ENCODE peak calls at places on chromosomes 12 and 14, in five cellular contexts. One of them, this sample, is unnamed.
A peak's percentile ranks its signal among the peaks of the same experiment; 100 is the strongest.

GRCh38 chr12:54161481-54162437 is 27.0 kb downstream of the SMUG1 start:
- DNase-seq in brain microvascular endothelial cell: no peak
- DNase-seq in astrocyte: no peak
- DNase-seq in AG10803: no peak
- DNase-seq in kidney epithelial cell: no peak
- DNase-seq in this sample: no peak

GRCh38 chr14:65237956-65238355 is 135.6 kb upstream of the MAX start:
- DNase-seq in brain microvascular endothelial cell: no peak
- DNase-seq in astrocyte: no peak
- DNase-seq in AG10803: no peak
- DNase-seq in kidney epithelial cell: no peak
- DNase-seq in this sample: no peak

GRCh38 chr12:123908884-123909807 is 63.5 kb downstream of the CCDC92 start:
- DNase-seq in brain microvascular endothelial cell: no peak
- DNase-seq in astrocyte: no peak
- DNase-seq in AG10803: no peak
- DNase-seq in kidney epithelial cell: no peak
- DNase-seq in this sample: no peak

GRCh38 chr14:24461336-24461735 is 18.8 kb upstream of the SDR39U1 start:
- DNase-seq in brain microvascular endothelial cell: no peak
- DNase-seq in astrocyte: no peak
- DNase-seq in AG10803: no peak
- DNase-seq in kidney epithelial cell: no peak
- DNase-seq in this sample: no peak

GRCh38 chr12:112488257-112488926 is 69.6 kb downstream of the PTPN11 start:
- DNase-seq in brain microvascular endothelial cell: no peak
- DNase-seq in astrocyte: no peak
- DNase-seq in AG10803: no peak
- DNase-seq in kidney epithelial cell: no peak
- DNase-seq in this sample: no peak

GRCh38 chr12:130829391-130830245 is 9.4 kb downstream of the STX2 start:
- DNase-seq in brain microvascular endothelial cell: no peak
- DNase-seq in astrocyte: no peak
- DNase-seq in AG10803: no peak
- DNase-seq in kidney epithelial cell: no peak
- DNase-seq in this sample: no peak

GRCh38 chr12:44247588-44247987 is 411.7 kb downstream of the TMEM117 start:
- DNase-seq in brain microvascular endothelial cell: no peak
- DNase-seq in astrocyte: no peak
- DNase-seq in AG10803: no peak
- DNase-seq in kidney epithelial cell: no peak
- DNase-seq in this sample: no peak

GRCh38 chr12:117089463-117089862 is 9.8 kb downstream of the TESC start:
- DNase-seq in brain microvascular endothelial cell: no peak
- DNase-seq in astrocyte: no peak
- DNase-seq in AG10803: no peak
- DNase-seq in kidney epithelial cell: no peak
- DNase-seq in this sample: no peak

GRCh38 chr14:20400965-20401593 is 12.2 kb downstream of the TEP1 start:
- DNase-seq in brain microvascular endothelial cell: no peak
- DNase-seq in astrocyte: peak; percentile 7
- DNase-seq in AG10803: no peak
- DNase-seq in kidney epithelial cell: peak; percentile 67
- DNase-seq in this sample: no peak

GRCh38 chr14:104246401-104247335 is 108.3 kb downstream of the KIF26A start:
- DNase-seq in brain microvascular endothelial cell: no peak
- DNase-seq in astrocyte: no peak
- DNase-seq in AG10803: no peak
- DNase-seq in kidney epithelial cell: no peak
- DNase-seq in this sample: no peak

GRCh38 chr12:45532113-45532512 is 197.4 kb upstream of the ARID2 start:
- DNase-seq in brain microvascular endothelial cell: no peak
- DNase-seq in astrocyte: no peak
- DNase-seq in AG10803: no peak
- DNase-seq in kidney epithelial cell: no peak
- DNase-seq in this sample: no peak

GRCh38 chr14:84131924-84132323 is 1398.0 kb upstream of the FLRT2 start:
- DNase-seq in brain microvascular endothelial cell: no peak
- DNase-seq in astrocyte: no peak
- DNase-seq in AG10803: no peak
- DNase-seq in kidney epithelial cell: no peak
- DNase-seq in this sample: no peak

GRCh38 chr12:106724934-106725333 is 49.5 kb upstream of the RIC8B start:
- DNase-seq in brain microvascular endothelial cell: no peak
- DNase-seq in astrocyte: no peak
- DNase-seq in AG10803: no peak
- DNase-seq in kidney epithelial cell: no peak
- DNase-seq in this sample: no peak

GRCh38 chr12:113347-113746 is 46.8 kb downstream of the IQSEC3 start:
- DNase-seq in brain microvascular endothelial cell: no peak
- DNase-seq in astrocyte: no peak
- DNase-seq in AG10803: no peak
- DNase-seq in kidney epithelial cell: no peak
- DNase-seq in this sample: no peak

GRCh38 chr12:120581998-120582397 is 796 bp upstream of the POP5 start:
- DNase-seq in brain microvascular endothelial cell: no peak
- DNase-seq in astrocyte: no peak
- DNase-seq in AG10803: no peak
- DNase-seq in kidney epithelial cell: no peak
- DNase-seq in this sample: no peak

GRCh38 chr12:78241472-78241871 is 410.8 kb downstream of the NAV3 start:
- DNase-seq in brain microvascular endothelial cell: no peak
- DNase-seq in astrocyte: no peak
- DNase-seq in AG10803: no peak
- DNase-seq in kidney epithelial cell: no peak
- DNase-seq in this sample: no peak

GRCh38 chr12:7176595-7176994 is 12.9 kb upstream of the PEX5 start:
- DNase-seq in brain microvascular endothelial cell: no peak
- DNase-seq in astrocyte: no peak
- DNase-seq in AG10803: no peak
- DNase-seq in kidney epithelial cell: no peak
- DNase-seq in this sample: no peak

GRCh38 chr14:68800361-68800760 is 7.5 kb upstream of the ZFP36L1 start:
- DNase-seq in brain microvascular endothelial cell: no peak
- DNase-seq in astrocyte: no peak
- DNase-seq in AG10803: peak; percentile 58
- DNase-seq in kidney epithelial cell: no peak
- DNase-seq in this sample: no peak

GRCh38 chr12:1750300-1750699 is 59.4 kb downstream of the ADIPOR2 start:
- DNase-seq in brain microvascular endothelial cell: no peak
- DNase-seq in astrocyte: no peak
- DNase-seq in AG10803: no peak
- DNase-seq in kidney epithelial cell: no peak
- DNase-seq in this sample: no peak

DNA sequence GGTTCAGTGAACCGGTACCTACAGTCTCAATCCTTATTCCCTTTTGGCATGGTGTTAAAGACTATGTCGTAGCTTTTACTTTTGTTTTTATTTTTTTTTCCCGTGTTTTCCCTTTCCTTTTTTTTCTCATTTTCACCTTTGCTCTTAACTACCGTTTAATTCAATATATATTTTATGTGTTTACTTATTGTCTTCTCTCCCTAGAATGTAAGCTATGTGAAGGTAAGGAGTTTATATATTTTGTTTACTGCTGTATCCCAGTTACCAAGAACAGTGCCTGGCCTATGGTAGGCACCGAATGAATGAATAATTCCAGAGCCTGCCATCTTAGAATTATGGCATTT is 261 bp upstream of the MLH3 start:
- DNase-seq in brain microvascular endothelial cell: no peak
- DNase-seq in astrocyte: no peak
- DNase-seq in AG10803: no peak
- DNase-seq in kidney epithelial cell: no peak
- DNase-seq in this sample: no peak
- H3K4me3 ChIP-seq in brain microvascular endothelial cell: peak overlapping the region; percentile 67
- H3K4me3 ChIP-seq in astrocyte: peak overlapping the region; percentile 67
- H3K4me3 ChIP-seq in AG10803: peak overlapping the region; percentile 57
- H3K4me3 ChIP-seq in kidney epithelial cell: peak overlapping the region; percentile 51
- H3K4me3 ChIP-seq in this sample: peak overlapping the region; percentile 47

GRCh38 chr12:29639893-29640495 is 142.5 kb upstream of the OVCH1 start:
- DNase-seq in brain microvascular endothelial cell: no peak
- DNase-seq in astrocyte: no peak
- DNase-seq in AG10803: no peak
- DNase-seq in kidney epithelial cell: no peak
- DNase-seq in this sample: no peak

GRCh38 chr12:29638528-29638927 is 141.0 kb upstream of the OVCH1 start:
- DNase-seq in brain microvascular endothelial cell: no peak
- DNase-seq in astrocyte: no peak
- DNase-seq in AG10803: no peak
- DNase-seq in kidney epithelial cell: no peak
- DNase-seq in this sample: no peak

GRCh38 chr12:29644536-29645162 is 139.1 kb downstream of the TMTC1 start:
- DNase-seq in brain microvascular endothelial cell: no peak
- DNase-seq in astrocyte: no peak
- DNase-seq in AG10803: no peak
- DNase-seq in kidney epithelial cell: no peak
- DNase-seq in this sample: no peak

GRCh38 chr12:29640589-29641345 is 143.0 kb downstream of the TMTC1 start:
- DNase-seq in brain microvascular endothelial cell: peak; percentile 41
- DNase-seq in astrocyte: peak; percentile 71
- DNase-seq in AG10803: no peak
- DNase-seq in kidney epithelial cell: peak; percentile 31
- DNase-seq in this sample: no peak
- TF ChIP-seq CTCF in brain microvascular endothelial cell: peak; percentile 29
- TF ChIP-seq CTCF in astrocyte: no peak
- TF ChIP-seq CTCF in AG10803: no peak
- TF ChIP-seq CTCF in kidney epithelial cell: no peak
- TF ChIP-seq CTCF in this sample: no peak

GRCh38 chr12:96497800-96498199 is 8.4 kb downstream of the CFAP54 start:
- DNase-seq in brain microvascular endothelial cell: no peak
- DNase-seq in astrocyte: no peak
- DNase-seq in AG10803: peak; percentile 40
- DNase-seq in kidney epithelial cell: no peak
- DNase-seq in this sample: no peak
- H3K4me3 ChIP-seq in brain microvascular endothelial cell: no peak overlapping the region
- H3K4me3 ChIP-seq in astrocyte: no peak overlapping the region
- H3K4me3 ChIP-seq in AG10803: no peak overlapping the region
- H3K4me3 ChIP-seq in kidney epithelial cell: no peak overlapping the region
- H3K4me3 ChIP-seq in this sample: no peak overlapping the region

GRCh38 chr14:50773632-50774541 is 57.1 kb downstream of the NIN start:
- DNase-seq in brain microvascular endothelial cell: peak; percentile 59
- DNase-seq in astrocyte: peak; percentile 9
- DNase-seq in AG10803: peak; percentile 53
- DNase-seq in kidney epithelial cell: no peak
- DNase-seq in this sample: peak; percentile 63
- TF ChIP-seq CTCF in brain microvascular endothelial cell: peak; percentile 97
- TF ChIP-seq CTCF in astrocyte: peak; percentile 97
- TF ChIP-seq CTCF in AG10803: peak; percentile 97
- TF ChIP-seq CTCF in kidney epithelial cell: peak; percentile 76
- TF ChIP-seq CTCF in this sample: peak; percentile 93

GRCh38 chr14:31418440-31418839 is 1.9 kb downstream of the HEATR5A start:
- DNase-seq in brain microvascular endothelial cell: no peak
- DNase-seq in astrocyte: no peak
- DNase-seq in AG10803: no peak
- DNase-seq in kidney epithelial cell: no peak
- DNase-seq in this sample: no peak
- H3K4me3 ChIP-seq in brain microvascular endothelial cell: no peak overlapping the region
- H3K4me3 ChIP-seq in astrocyte: no peak overlapping the region
- H3K4me3 ChIP-seq in AG10803: peak overlapping the region; percentile 99
- H3K4me3 ChIP-seq in kidney epithelial cell: no peak overlapping the region
- H3K4me3 ChIP-seq in this sample: no peak overlapping the region

DNA sequence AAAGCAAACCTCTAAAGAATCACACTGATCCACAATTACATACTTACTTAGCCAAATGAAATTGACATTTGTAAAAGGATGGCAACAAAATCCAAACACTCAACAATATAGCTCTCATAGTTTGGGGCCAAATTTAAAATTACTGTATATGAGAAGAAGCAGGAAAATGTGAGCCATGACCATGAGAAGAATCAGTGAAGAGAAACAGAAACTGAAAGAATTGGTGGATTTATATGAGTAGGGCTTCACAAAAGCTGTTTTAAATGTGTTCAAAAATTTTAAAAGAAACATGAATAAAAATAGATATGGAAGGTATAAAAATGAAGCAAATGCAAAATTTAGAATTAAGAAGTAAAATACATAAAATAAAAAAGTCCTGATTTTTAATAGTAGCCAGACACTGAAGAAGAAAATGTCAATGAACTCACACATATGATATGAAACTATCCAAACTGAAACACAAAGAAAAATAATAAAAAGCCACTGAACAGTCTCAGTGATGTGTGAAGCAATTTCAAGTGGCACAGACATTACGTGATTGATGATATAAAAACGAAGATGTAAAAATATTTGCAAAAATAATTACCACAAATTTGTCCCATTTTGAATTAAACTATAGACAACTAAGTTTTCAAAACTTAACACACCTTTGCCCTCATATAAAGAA is 87.9 kb upstream of the MDGA2 start:
- DNase-seq in brain microvascular endothelial cell: no peak
- DNase-seq in astrocyte: no peak
- DNase-seq in AG10803: no peak
- DNase-seq in kidney epithelial cell: no peak
- DNase-seq in this sample: no peak
- TF ChIP-seq CTCF in brain microvascular endothelial cell: no peak
- TF ChIP-seq CTCF in astrocyte: no peak
- TF ChIP-seq CTCF in AG10803: no peak
- TF ChIP-seq CTCF in kidney epithelial cell: no peak
- TF ChIP-seq CTCF in this sample: no peak

This sample was measured in HFF-Myc.